ENCODE peak calls at places on chromosome 10, in eight cellular contexts. One of them, this sample, is unnamed.

GRCh38 chr10:86003201-86003621 is 363.4 kb downstream of the GRID1 start:
- DNase-seq in ovary: no peak
- DNase-seq in hepatocyte: no peak
- DNase-seq in tibial nerve: no peak
- DNase-seq in endothelial cell of umbilical vein: no peak
- DNase-seq in A673: no peak
- DNase-seq in SK-N-SH: no peak
- DNase-seq in aorta: no peak
- DNase-seq in this sample: no peak

GRCh38 chr10:50464004-50464409 is 159.7 kb downstream of the SGMS1 start:
- DNase-seq in ovary: no peak
- DNase-seq in hepatocyte: no peak
- DNase-seq in tibial nerve: no peak
- DNase-seq in endothelial cell of umbilical vein: no peak
- DNase-seq in A673: no peak
- DNase-seq in SK-N-SH: no peak
- DNase-seq in aorta: peak
- DNase-seq in this sample: peak

GRCh38 chr10:118626953-118627352 is 31.5 kb upstream of the PRLHR start:
- DNase-seq in ovary: no peak
- DNase-seq in hepatocyte: no peak
- DNase-seq in tibial nerve: no peak
- DNase-seq in endothelial cell of umbilical vein: no peak
- DNase-seq in A673: no peak
- DNase-seq in SK-N-SH: no peak
- DNase-seq in aorta: no peak
- DNase-seq in this sample: no peak

GRCh38 chr10:36606234-36606839 is 519.1 kb upstream of the ANKRD30A start:
- DNase-seq in ovary: no peak
- DNase-seq in hepatocyte: no peak
- DNase-seq in tibial nerve: no peak
- DNase-seq in endothelial cell of umbilical vein: peak
- DNase-seq in A673: no peak
- DNase-seq in SK-N-SH: no peak
- DNase-seq in aorta: no peak
- DNase-seq in this sample: peak

GRCh38 chr10:121113906-121114305 is 262.7 kb downstream of the WDR11 start:
- DNase-seq in ovary: no peak
- DNase-seq in hepatocyte: no peak
- DNase-seq in tibial nerve: no peak
- DNase-seq in endothelial cell of umbilical vein: no peak
- DNase-seq in A673: no peak
- DNase-seq in SK-N-SH: no peak
- DNase-seq in aorta: no peak
- DNase-seq in this sample: no peak

GRCh38 chr10:100696477-100696901 is 48.9 kb upstream of the PAX2 start:
- DNase-seq in ovary: no peak
- DNase-seq in hepatocyte: no peak
- DNase-seq in tibial nerve: no peak
- DNase-seq in endothelial cell of umbilical vein: no peak
- DNase-seq in A673: no peak
- DNase-seq in SK-N-SH: no peak
- DNase-seq in aorta: no peak
- DNase-seq in this sample: no peak

GRCh38 chr10:64507869-64508609 is 986.8 kb downstream of the REEP3 start:
- DNase-seq in ovary: no peak
- DNase-seq in hepatocyte: no peak
- DNase-seq in tibial nerve: no peak
- DNase-seq in endothelial cell of umbilical vein: peak
- DNase-seq in A673: no peak
- DNase-seq in SK-N-SH: no peak
- DNase-seq in aorta: no peak
- DNase-seq in this sample: peak

GRCh38 chr10:43888551-43888950 is 239.9 kb upstream of the ZNF32 start:
- DNase-seq in ovary: no peak
- DNase-seq in hepatocyte: no peak
- DNase-seq in tibial nerve: no peak
- DNase-seq in endothelial cell of umbilical vein: no peak
- DNase-seq in A673: no peak
- DNase-seq in SK-N-SH: no peak
- DNase-seq in aorta: no peak
- DNase-seq in this sample: peak

GRCh38 chr10:32253821-32254220 is 93.1 kb downstream of the EPC1 start:
- DNase-seq in ovary: no peak
- DNase-seq in hepatocyte: no peak
- DNase-seq in tibial nerve: no peak
- DNase-seq in endothelial cell of umbilical vein: no peak
- DNase-seq in A673: no peak
- DNase-seq in SK-N-SH: no peak
- DNase-seq in aorta: no peak
- DNase-seq in this sample: no peak

GRCh38 chr10:19498348-19499290 is 317.6 kb upstream of the PLXDC2 start:
- DNase-seq in ovary: no peak
- DNase-seq in hepatocyte: no peak
- DNase-seq in tibial nerve: peak
- DNase-seq in endothelial cell of umbilical vein: no peak
- DNase-seq in A673: peak
- DNase-seq in SK-N-SH: no peak
- DNase-seq in aorta: peak
- DNase-seq in this sample: no peak

GRCh38 chr10:18261063-18261462 is 120.8 kb downstream of the CACNB2 start:
- DNase-seq in ovary: no peak
- DNase-seq in hepatocyte: no peak
- DNase-seq in tibial nerve: no peak
- DNase-seq in endothelial cell of umbilical vein: no peak
- DNase-seq in A673: no peak
- DNase-seq in SK-N-SH: no peak
- DNase-seq in aorta: no peak
- DNase-seq in this sample: no peak

GRCh38 chr10:106559442-106559841 is 605.1 kb downstream of the SORCS1 start:
- DNase-seq in ovary: no peak
- DNase-seq in hepatocyte: no peak
- DNase-seq in tibial nerve: no peak
- DNase-seq in endothelial cell of umbilical vein: no peak
- DNase-seq in A673: no peak
- DNase-seq in SK-N-SH: no peak
- DNase-seq in aorta: no peak
- DNase-seq in this sample: peak

GRCh38 chr10:132447446-132448247 is 50.6 kb downstream of the PWWP2B start:
- DNase-seq in ovary: no peak
- DNase-seq in hepatocyte: peak
- DNase-seq in tibial nerve: no peak
- DNase-seq in endothelial cell of umbilical vein: no peak
- DNase-seq in A673: no peak
- DNase-seq in SK-N-SH: no peak
- DNase-seq in aorta: no peak
- DNase-seq in this sample: peak
- H3K4me3 ChIP-seq in ovary: no peak
- H3K4me3 ChIP-seq in hepatocyte: no peak
- H3K4me3 ChIP-seq in tibial nerve: no peak
- H3K4me3 ChIP-seq in endothelial cell of umbilical vein: no peak
- H3K4me3 ChIP-seq in A673: no peak
- H3K4me3 ChIP-seq in SK-N-SH: no peak
- H3K4me3 ChIP-seq in aorta: no peak
- H3K4me3 ChIP-seq in this sample: no peak

GRCh38 chr10:48772059-48772458 is 87.4 kb downstream of the WDFY4 start:
- DNase-seq in ovary: no peak
- DNase-seq in hepatocyte: no peak
- DNase-seq in tibial nerve: peak
- DNase-seq in endothelial cell of umbilical vein: no peak
- DNase-seq in A673: no peak
- DNase-seq in SK-N-SH: no peak
- DNase-seq in aorta: no peak
- DNase-seq in this sample: no peak
- H3K4me3 ChIP-seq in ovary: no peak
- H3K4me3 ChIP-seq in hepatocyte: no peak
- H3K4me3 ChIP-seq in tibial nerve: no peak
- H3K4me3 ChIP-seq in endothelial cell of umbilical vein: no peak
- H3K4me3 ChIP-seq in A673: no peak
- H3K4me3 ChIP-seq in SK-N-SH: no peak
- H3K4me3 ChIP-seq in aorta: no peak
- H3K4me3 ChIP-seq in this sample: no peak

GRCh38 chr10:14855453-14855852 is 17.3 kb downstream of the HSPA14 start:
- DNase-seq in ovary: no peak
- DNase-seq in hepatocyte: no peak
- DNase-seq in tibial nerve: no peak
- DNase-seq in endothelial cell of umbilical vein: no peak
- DNase-seq in A673: no peak
- DNase-seq in SK-N-SH: no peak
- DNase-seq in aorta: no peak
- DNase-seq in this sample: no peak

DNA sequence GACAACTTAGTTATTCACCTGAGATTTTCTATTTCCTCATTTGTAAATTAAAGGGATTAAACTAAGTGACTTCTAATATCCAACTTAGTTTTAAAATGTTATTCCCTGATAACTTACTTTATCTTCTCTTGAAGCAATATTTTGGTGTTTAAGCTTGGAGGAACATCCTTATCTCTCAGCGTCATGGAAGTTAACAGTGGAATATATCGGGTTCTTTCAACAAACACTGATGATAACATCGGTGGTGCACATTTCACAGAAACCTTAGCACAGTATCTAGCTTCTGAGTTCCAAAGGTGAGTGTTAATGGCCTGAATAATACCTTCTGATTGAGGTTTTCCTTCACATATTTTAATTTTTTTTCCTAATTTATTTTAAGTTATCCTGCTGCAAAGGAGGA is 14.1 kb downstream of the HSPA14 start:
- DNase-seq in ovary: no peak
- DNase-seq in hepatocyte: no peak
- DNase-seq in tibial nerve: no peak
- DNase-seq in endothelial cell of umbilical vein: no peak
- DNase-seq in A673: no peak
- DNase-seq in SK-N-SH: no peak
- DNase-seq in aorta: no peak
- DNase-seq in this sample: no peak
- H3K4me3 ChIP-seq in ovary: no peak
- H3K4me3 ChIP-seq in hepatocyte: no peak
- H3K4me3 ChIP-seq in tibial nerve: no peak
- H3K4me3 ChIP-seq in endothelial cell of umbilical vein: no peak
- H3K4me3 ChIP-seq in A673: no peak
- H3K4me3 ChIP-seq in SK-N-SH: no peak
- H3K4me3 ChIP-seq in aorta: no peak
- H3K4me3 ChIP-seq in this sample: no peak

GRCh38 chr10:68871731-68872342 is 29.3 kb upstream of the DDX50 start:
- DNase-seq in ovary: no peak
- DNase-seq in hepatocyte: peak
- DNase-seq in tibial nerve: no peak
- DNase-seq in endothelial cell of umbilical vein: no peak
- DNase-seq in A673: peak
- DNase-seq in SK-N-SH: peak
- DNase-seq in aorta: no peak
- DNase-seq in this sample: peak
- H3K4me3 ChIP-seq in ovary: no peak
- H3K4me3 ChIP-seq in hepatocyte: no peak
- H3K4me3 ChIP-seq in tibial nerve: no peak
- H3K4me3 ChIP-seq in endothelial cell of umbilical vein: no peak
- H3K4me3 ChIP-seq in A673: no peak
- H3K4me3 ChIP-seq in SK-N-SH: no peak
- H3K4me3 ChIP-seq in aorta: no peak
- H3K4me3 ChIP-seq in this sample: no peak

DNA sequence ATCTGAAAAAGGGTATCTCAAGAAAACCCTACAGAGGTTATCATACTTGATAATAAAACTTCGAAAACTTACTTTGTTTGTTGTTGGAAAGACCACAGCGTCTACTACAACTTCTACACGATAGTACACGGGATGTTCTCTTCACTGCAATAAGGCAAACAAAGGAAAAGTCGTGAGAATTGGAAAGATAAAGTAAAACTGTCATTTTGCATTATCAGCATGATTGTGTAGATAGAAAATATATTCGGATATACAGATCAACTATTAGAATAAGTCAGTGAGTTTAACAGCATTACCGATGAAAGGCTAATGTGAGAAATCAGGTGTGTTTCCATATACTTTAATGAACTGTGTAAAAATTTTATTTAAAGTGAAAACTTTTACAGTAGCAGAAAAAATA is 287.4 kb downstream of the KLF6 start:
- DNase-seq in ovary: no peak
- DNase-seq in hepatocyte: no peak
- DNase-seq in tibial nerve: no peak
- DNase-seq in endothelial cell of umbilical vein: no peak
- DNase-seq in A673: no peak
- DNase-seq in SK-N-SH: no peak
- DNase-seq in aorta: no peak
- DNase-seq in this sample: no peak
- H3K4me3 ChIP-seq in ovary: no peak
- H3K4me3 ChIP-seq in hepatocyte: no peak
- H3K4me3 ChIP-seq in tibial nerve: no peak
- H3K4me3 ChIP-seq in endothelial cell of umbilical vein: no peak
- H3K4me3 ChIP-seq in A673: no peak
- H3K4me3 ChIP-seq in SK-N-SH: no peak
- H3K4me3 ChIP-seq in aorta: no peak
- H3K4me3 ChIP-seq in this sample: no peak